ENCODE peak calls at places on chromosomes 5 and 9, in nine cellular contexts. A is dorsolateral prefrontal cortex, X is fibroblast of lung, U is WERI-Rb-1, S is neural crest cell, J is breast epithelium, M is nephron progenitor cell, E is lower leg skin, D is choroid plexus epithelial cell. I is an unnamed sample.

GRCh38 chr5:125409101-125409495 is 662.7 kb upstream of the ZNF608 start:
- DNase-seq in A (no peak), X (no peak), U (peak), S (no peak), J (no peak), M (no peak), E (no peak), D (peak), I (no peak)

GRCh38 chr5:158406884-158407790 is 548.2 kb upstream of the CLINT1 start:
- DNase-seq in A (no peak), X (peak), U (no peak), S (no peak), J (no peak), M (no peak), E (no peak), D (peak), I (no peak)

GRCh38 chr5:102453716-102454115 is 45.1 kb downstream of the SLCO6A1 start:
- DNase-seq in A (no peak), X (no peak), U (no peak), S (no peak), J (no peak), M (no peak), E (no peak), D (peak), I (no peak)

GRCh38 chr5:56286015-56286992 is 53.2 kb upstream of the ANKRD55 start:
- DNase-seq in A (no peak), X (peak), U (no peak), S (no peak), J (no peak), M (no peak), E (no peak), D (no peak), I (no peak)

GRCh38 chr9:37969130-37969529 is 65.2 kb upstream of the SLC25A51 start:
- DNase-seq in A (no peak), X (no peak), U (no peak), S (no peak), J (no peak), M (no peak), E (no peak), D (peak), I (no peak)

GRCh38 chr9:137077010-137077747 is at the start of gene UAP1L1:
- DNase-seq in A (peak), X (peak), U (peak), S (no peak), J (no peak), M (peak), E (peak), D (peak), I (no peak)

GRCh38 chr9:115306860-115307259 is 188.9 kb upstream of the TNC start:
- DNase-seq in A (no peak), X (no peak), U (no peak), S (no peak), J (no peak), M (no peak), E (no peak), D (peak), I (no peak)

GRCh38 chr5:80212171-80212667 is 43.6 kb downstream of the SERINC5 start:
- DNase-seq in A (no peak), X (no peak), U (no peak), S (no peak), J (no peak), M (no peak), E (no peak), D (no peak), I (no peak)

GRCh38 chr9:95091971-95092320 is 225.6 kb downstream of the FANCC start:
- DNase-seq in A (no peak), X (peak), U (no peak), S (no peak), J (no peak), M (no peak), E (no peak), D (peak), I (no peak)

GRCh38 chr5:172347653-172348052 is 64.1 kb upstream of the UBTD2 start:
- DNase-seq in A (no peak), X (peak), U (no peak), S (no peak), J (no peak), M (no peak), E (no peak), D (peak), I (no peak)

GRCh38 chr5:144598451-144599068 is 427.9 kb downstream of the KCTD16 start:
- DNase-seq in A (no peak), X (peak), U (no peak), S (no peak), J (no peak), M (no peak), E (no peak), D (no peak), I (no peak)

GRCh38 chr5:175513297-175513696 is 34.9 kb downstream of the SFXN1 start:
- DNase-seq in A (no peak), X (no peak), U (no peak), S (no peak), J (no peak), M (no peak), E (no peak), D (no peak), I (no peak)

GRCh38 chr9:126151671-126152050 is 175.0 kb upstream of the MVB12B start:
- DNase-seq in A (no peak), X (no peak), U (no peak), S (no peak), J (no peak), M (no peak), E (peak), D (peak), I (peak)

GRCh38 chr5:10528056-10528816 is 35.6 kb upstream of the ANKRD33B start:
- DNase-seq in A (peak), X (peak), U (peak), S (no peak), J (no peak), M (no peak), E (no peak), D (peak), I (no peak)

GRCh38 chr9:18379073-18379811 is 94.7 kb upstream of the ADAMTSL1 start:
- DNase-seq in A (no peak), X (peak), U (no peak), S (no peak), J (no peak), M (no peak), E (no peak), D (peak), I (no peak)

GRCh38 chr9:34190996-34191892 is 12.4 kb downstream of the UBAP1 start:
- DNase-seq in A (no peak), X (peak), U (no peak), S (no peak), J (no peak), M (no peak), E (no peak), D (peak), I (peak)

GRCh38 chr9:76688471-76689238 is 75.6 kb upstream of the PCA3 start:
- DNase-seq in A (no peak), X (no peak), U (no peak), S (no peak), J (no peak), M (no peak), E (no peak), D (peak), I (no peak)

GRCh38 chr9:110802416-110803035 is 133.9 kb downstream of the MUSK start:
- DNase-seq in A (no peak), X (peak), U (no peak), S (no peak), J (no peak), M (no peak), E (no peak), D (peak), I (no peak)

GRCh38 chr5:168575391-168576372 is 3.5 kb downstream of the PANK3 start:
- DNase-seq in A (no peak), X (no peak), U (no peak), S (no peak), J (no peak), M (no peak), E (no peak), D (no peak), I (no peak)

GRCh38 chr5:9888517-9888916 is 258.4 kb upstream of the TAS2R1 start:
- DNase-seq in A (no peak), X (peak), U (peak), S (no peak), J (no peak), M (no peak), E (no peak), D (peak), I (no peak)

GRCh38 chr5:94709277-94709676 is 90.8 kb downstream of the SLF1 start:
- DNase-seq in A (no peak), X (no peak), U (no peak), S (no peak), J (no peak), M (no peak), E (no peak), D (no peak), I (no peak)

GRCh38 chr9:102135768-102136167 is 397.3 kb upstream of the GRIN3A start:
- DNase-seq in A (no peak), X (no peak), U (no peak), S (no peak), J (no peak), M (no peak), E (no peak), D (no peak), I (no peak)

GRCh38 chr9:87685431-87685830 is 40.5 kb upstream of the CTSL start:
- DNase-seq in A (no peak), X (peak), U (no peak), S (no peak), J (no peak), M (no peak), E (no peak), D (peak), I (no peak)

GRCh38 chr5:1833264-1834021 is 32.2 kb downstream of the NDUFS6 start:
- DNase-seq in A (peak), X (no peak), U (no peak), S (no peak), J (no peak), M (no peak), E (no peak), D (no peak), I (no peak)

GRCh38 chr5:126970517-126971017 is 59.8 kb downstream of the MARCHF3 start:
- DNase-seq in A (no peak), X (peak), U (no peak), S (no peak), J (no peak), M (no peak), E (no peak), D (peak), I (no peak)

GRCh38 chr5:77129386-77129785 is 42.3 kb upstream of the ZBED3 start:
- DNase-seq in A (no peak), X (peak), U (peak), S (peak), J (no peak), M (peak), E (no peak), D (peak), I (no peak)

GRCh38 chr9:1051286-1052118 is 1.3 kb downstream of the DMRT2 start:
- DNase-seq in A (peak), X (no peak), U (no peak), S (peak), J (no peak), M (peak), E (no peak), D (no peak), I (no peak)

GRCh38 chr9:71758785-71759184 is 9.5 kb downstream of the CEMIP2 start:
- DNase-seq in A (no peak), X (no peak), U (no peak), S (no peak), J (no peak), M (no peak), E (no peak), D (peak), I (no peak)

GRCh38 chr5:68886814-68887213 is 207.0 kb upstream of the SLC30A5 start:
- DNase-seq in A (no peak), X (no peak), U (no peak), S (no peak), J (no peak), M (no peak), E (no peak), D (no peak), I (no peak)

GRCh38 chr5:68883441-68883840 is 210.4 kb upstream of the SLC30A5 start:
- DNase-seq in A (no peak), X (no peak), U (no peak), S (no peak), J (no peak), M (peak), E (no peak), D (no peak), I (no peak)

GRCh38 chr5:68884144-68884754 is 209.6 kb upstream of the SLC30A5 start:
- DNase-seq in A (no peak), X (no peak), U (no peak), S (no peak), J (no peak), M (no peak), E (no peak), D (no peak), I (no peak)

GRCh38 chr5:68884893-68885292 is 208.9 kb upstream of the SLC30A5 start:
- DNase-seq in A (no peak), X (no peak), U (peak), S (no peak), J (no peak), M (no peak), E (no peak), D (peak), I (no peak)
- TF ChIP-seq CTCF in A (peak), X (peak), U (peak), S (peak), J (no peak), M (peak), E (no peak), D (peak), I (peak)

GRCh38 chr5:111826064-111826463 is 69.1 kb upstream of the NREP start:
- DNase-seq in A (no peak), X (no peak), U (no peak), S (no peak), J (no peak), M (no peak), E (no peak), D (no peak), I (no peak)

GRCh38 chr5:111829701-111830100 is 72.7 kb upstream of the NREP start:
- DNase-seq in A (no peak), X (peak), U (no peak), S (no peak), J (no peak), M (no peak), E (no peak), D (peak), I (no peak)

GRCh38 chr5:111834926-111835599 is 78.1 kb upstream of the NREP start:
- DNase-seq in A (no peak), X (peak), U (no peak), S (no peak), J (no peak), M (no peak), E (no peak), D (peak), I (no peak)

DNA sequence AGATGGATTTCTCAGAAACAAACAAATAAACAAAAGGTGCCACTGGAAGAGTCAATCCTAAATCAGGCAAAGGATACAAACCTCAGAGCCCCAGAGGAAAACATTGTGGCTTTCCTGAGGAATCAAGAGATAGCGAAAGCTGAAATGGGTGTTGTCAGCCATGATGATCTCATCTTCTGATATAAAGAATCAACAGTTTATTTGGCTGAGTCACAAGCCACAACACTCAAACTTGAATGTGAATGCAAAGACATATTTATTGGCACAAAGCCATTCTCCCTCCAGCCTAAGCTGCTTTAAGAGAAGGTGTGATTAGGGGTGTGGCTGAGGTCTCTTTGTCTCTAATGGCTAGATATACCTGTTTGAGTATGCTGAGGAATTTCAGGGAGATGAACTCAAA is 73.3 kb upstream of the NREP start:
- DNase-seq in A (no peak), X (peak), U (no peak), S (no peak), J (no peak), M (no peak), E (peak), D (peak), I (no peak)
- TF ChIP-seq CTCF in A (no peak), X (no peak), U (no peak), S (no peak), J (no peak), M (no peak), E (no peak), D (no peak), I (no peak)

GRCh38 chr9:79778581-79778980 is 206.8 kb downstream of the TLE4 start:
- DNase-seq in A (no peak), X (no peak), U (no peak), S (no peak), J (no peak), M (no peak), E (no peak), D (no peak), I (no peak)
- TF ChIP-seq CTCF in A (no peak), X (no peak), U (no peak), S (no peak), J (no peak), M (no peak), E (no peak), D (no peak), I (no peak)

GRCh38 chr5:37792976-37793328 is 46.9 kb downstream of the GDNF start:
- DNase-seq in A (no peak), X (peak), U (no peak), S (no peak), J (no peak), M (no peak), E (no peak), D (peak), I (no peak)
- TF ChIP-seq CTCF in A (no peak), X (no peak), U (no peak), S (no peak), J (no peak), M (no peak), E (no peak), D (no peak), I (no peak)

GRCh38 chr5:7857361-7857760 is 6.4 kb upstream of the CFAP90 start:
- DNase-seq in A (no peak), X (no peak), U (no peak), S (no peak), J (no peak), M (no peak), E (no peak), D (no peak), I (peak)

GRCh38 chr5:7852988-7853387 is 2.1 kb upstream of the CFAP90 start:
- DNase-seq in A (no peak), X (no peak), U (no peak), S (no peak), J (no peak), M (no peak), E (no peak), D (no peak), I (no peak)

GRCh38 chr5:7857918-7858632 is 7.1 kb upstream of the CFAP90 start:
- DNase-seq in A (no peak), X (no peak), U (no peak), S (no peak), J (no peak), M (no peak), E (no peak), D (peak), I (no peak)

GRCh38 chr5:7855611-7856010 is 4.7 kb upstream of the CFAP90 start:
- DNase-seq in A (no peak), X (no peak), U (no peak), S (no peak), J (no peak), M (no peak), E (no peak), D (no peak), I (no peak)

DNA sequence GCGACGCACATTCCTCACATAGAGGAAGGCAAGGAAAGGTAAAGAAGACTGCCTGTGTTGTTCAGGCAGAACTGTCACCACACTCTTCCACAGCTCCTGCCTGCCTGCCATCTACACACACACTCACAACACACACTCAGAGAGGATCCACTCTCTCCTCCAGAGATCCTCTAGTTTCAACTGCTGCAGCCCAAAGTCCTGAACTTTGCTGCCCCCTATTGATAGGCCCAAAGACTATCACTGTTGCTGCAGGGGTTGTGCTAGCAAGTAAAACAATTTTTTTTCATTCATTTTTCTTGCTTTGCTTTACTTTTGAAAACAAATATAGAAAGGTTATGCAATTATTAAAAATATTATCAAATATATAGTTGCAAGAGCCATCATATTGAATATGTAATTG is 5.9 kb upstream of the CFAP90 start:
- DNase-seq in A (peak), X (peak), U (peak), S (peak), J (no peak), M (peak), E (no peak), D (peak), I (peak)
- TF ChIP-seq CTCF in A (peak), X (peak), U (peak), S (peak), J (peak), M (peak), E (no peak), D (peak), I (peak)

GRCh38 chr5:109589983-109590382 is 99.7 kb upstream of the MAN2A1 start:
- DNase-seq in A (no peak), X (no peak), U (peak), S (no peak), J (no peak), M (no peak), E (no peak), D (peak), I (no peak)
- TF ChIP-seq CTCF in A (no peak), X (no peak), U (peak), S (no peak), J (no peak), M (no peak), E (no peak), D (peak), I (no peak)

GRCh38 chr9:3526166-3526902 is 533 bp upstream of the RFX3 start:
- DNase-seq in A (peak), X (peak), U (peak), S (peak), J (peak), M (peak), E (peak), D (peak), I (peak)
- TF ChIP-seq CTCF in A (no peak), X (no peak), U (no peak), S (no peak), J (no peak), M (no peak), E (no peak), D (no peak), I (no peak)

I was measured in osteocyte.